ENCODE peak calls at places on chromosomes 5 and 9, in five cellular contexts. M, R, W, G and U are unnamed samples.
A peak's percentile ranks its signal among the peaks of the same experiment; 100 is the strongest.

GRCh38 chr9:70933318-70933717 is 188.1 kb downstream of the TRPM3 start:
- DNase-seq in M (no peak), R (no peak), W (peak; percentile 32), G (no peak), U (no peak)

GRCh38 chr5:107567901-107568671 is 102.7 kb downstream of the EFNA5 start:
- DNase-seq in M (no peak), R (no peak), W (no peak), G (no peak), U (no peak)

GRCh38 chr5:16411741-16412455 is 53.7 kb downstream of the ZNF622 start:
- DNase-seq in M (no peak), R (no peak), W (peak; percentile 44), G (no peak), U (no peak)

GRCh38 chr9:19631181-19631580 is 157.7 kb downstream of the SLC24A2 start:
- DNase-seq in M (no peak), R (no peak), W (no peak), G (no peak), U (no peak)

GRCh38 chr9:33101104-33101951 is 24.9 kb upstream of the SMU1 start:
- DNase-seq in M (no peak), R (peak; percentile 45), W (peak; percentile 78), G (peak; percentile 39), U (no peak)

GRCh38 chr9:108168451-108168850 is 678.9 kb upstream of the KLF4 start:
- DNase-seq in M (no peak), R (peak; percentile 83), W (peak; percentile 92), G (peak; percentile 65), U (no peak)

GRCh38 chr5:62340392-62340791 is 34.4 kb downstream of the KIF2A start:
- DNase-seq in M (no peak), R (peak; percentile 11), W (peak; percentile 56), G (peak; percentile 40), U (no peak)

GRCh38 chr5:90421136-90421535 is 11.6 kb upstream of the CETN3 start:
- DNase-seq in M (peak; percentile 20), R (no peak), W (peak; percentile 6), G (peak; percentile 12), U (no peak)

GRCh38 chr9:127912296-127912695 is 4.5 kb downstream of the ST6GALNAC4 start:
- DNase-seq in M (no peak), R (no peak), W (no peak), G (no peak), U (no peak)

GRCh38 chr9:91555132-91555531 is 131.5 kb upstream of the NFIL3 start:
- DNase-seq in M (no peak), R (peak; percentile 43), W (peak; percentile 64), G (peak; percentile 53), U (no peak)

GRCh38 chr9:34907044-34907443 is 51.0 kb upstream of the PHF24 start:
- DNase-seq in M (no peak), R (no peak), W (no peak), G (no peak), U (no peak)

GRCh38 chr5:114857951-114858401 is 311.7 kb downstream of the TRIM36 start:
- DNase-seq in M (no peak), R (peak; percentile 19), W (no peak), G (no peak), U (no peak)

GRCh38 chr5:72541501-72542235 is 34.5 kb upstream of the ZNF366 start:
- DNase-seq in M (no peak), R (no peak), W (no peak), G (no peak), U (no peak)

GRCh38 chr5:141941779-141942178 is 16.2 kb downstream of the PCDH12 start:
- DNase-seq in M (no peak), R (no peak), W (no peak), G (no peak), U (no peak)

GRCh38 chr9:128056086-128056485 is 11.0 kb downstream of the NAIF1 start:
- DNase-seq in M (no peak), R (no peak), W (no peak), G (no peak), U (no peak)

GRCh38 chr9:37529111-37529510 is 43.4 kb downstream of the POLR1E start:
- DNase-seq in M (no peak), R (peak; percentile 7), W (peak; percentile 55), G (no peak), U (no peak)

GRCh38 chr9:122095010-122095767 is 2.1 kb upstream of the TTLL11 start:
- DNase-seq in M (no peak), R (peak; percentile 79), W (peak; percentile 68), G (peak; percentile 74), U (peak; percentile 20)

GRCh38 chr9:751137-752051 is 90.1 kb upstream of the DMRT1 start:
- DNase-seq in M (no peak), R (no peak), W (peak; percentile 71), G (no peak), U (no peak)

GRCh38 chr9:8329561-8330283 is 530.1 kb upstream of the DMAC1 start:
- DNase-seq in M (no peak), R (no peak), W (no peak), G (no peak), U (no peak)

GRCh38 chr5:22663124-22663523 is 190.0 kb downstream of the CDH12 start:
- DNase-seq in M (no peak), R (no peak), W (no peak), G (no peak), U (no peak)

GRCh38 chr9:106962105-106962504 is 99.1 kb downstream of the ZNF462 start:
- DNase-seq in M (no peak), R (peak; percentile 47), W (peak; percentile 56), G (no peak), U (no peak)

GRCh38 chr9:133260334-133261102 is 14.5 kb downstream of the ABO start:
- DNase-seq in M (no peak), R (no peak), W (no peak), G (no peak), U (no peak)

GRCh38 chr9:124450241-124450924 is at the start of gene ADGRD2:
- DNase-seq in M (peak; percentile 68), R (peak; percentile 9), W (peak; percentile 18), G (peak; percentile 28), U (no peak)

GRCh38 chr5:159915913-159916840 is at the start of gene ADRA1B:
- DNase-seq in M (no peak), R (peak; percentile 72), W (peak; percentile 50), G (peak; percentile 66), U (no peak)

GRCh38 chr5:149581931-149582768 is 852 bp downstream of the ARHGEF37 start:
- DNase-seq in M (no peak), R (peak; percentile 62), W (no peak), G (no peak), U (no peak)

GRCh38 chr5:149581192-149581861 is at the start of gene ARHGEF37:
- DNase-seq in M (no peak), R (peak; percentile 56), W (peak; percentile 31), G (peak; percentile 54), U (peak; percentile 63)

GRCh38 chr5:149584106-149584505 is 2.8 kb downstream of the ARHGEF37 start:
- DNase-seq in M (no peak), R (no peak), W (no peak), G (peak; percentile 8), U (no peak)

GRCh38 chr5:149585910-149586309 is 4.6 kb downstream of the ARHGEF37 start:
- DNase-seq in M (no peak), R (no peak), W (no peak), G (no peak), U (no peak)

DNA sequence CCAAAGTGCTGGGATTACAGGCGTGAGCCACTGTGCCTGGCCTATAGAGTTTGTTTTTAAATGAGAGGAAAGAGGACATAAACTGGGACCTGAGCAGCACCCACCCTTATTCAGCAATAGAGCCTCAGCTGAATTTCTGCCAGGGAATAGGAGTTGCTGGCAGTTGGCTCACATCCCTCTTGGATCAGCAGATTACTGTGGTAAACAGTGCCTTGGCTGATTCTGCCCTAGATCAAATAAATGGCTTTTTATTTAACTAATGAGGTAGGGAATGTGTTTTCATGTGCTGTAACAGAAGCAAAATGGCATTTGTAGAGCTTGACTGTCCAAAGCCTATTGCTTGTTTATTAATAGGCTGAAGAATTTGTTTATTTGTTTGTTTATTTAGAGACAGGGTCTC is 2.1 kb downstream of the ARHGEF37 start:
- DNase-seq in M (no peak), R (peak; percentile 38), W (no peak), G (peak; percentile 62), U (peak; percentile 78)
- H3K4me3 ChIP-seq in M (no peak overlapping the region), R (no peak overlapping the region), W (no peak overlapping the region), G (no peak overlapping the region), U (no peak overlapping the region)

DNA sequence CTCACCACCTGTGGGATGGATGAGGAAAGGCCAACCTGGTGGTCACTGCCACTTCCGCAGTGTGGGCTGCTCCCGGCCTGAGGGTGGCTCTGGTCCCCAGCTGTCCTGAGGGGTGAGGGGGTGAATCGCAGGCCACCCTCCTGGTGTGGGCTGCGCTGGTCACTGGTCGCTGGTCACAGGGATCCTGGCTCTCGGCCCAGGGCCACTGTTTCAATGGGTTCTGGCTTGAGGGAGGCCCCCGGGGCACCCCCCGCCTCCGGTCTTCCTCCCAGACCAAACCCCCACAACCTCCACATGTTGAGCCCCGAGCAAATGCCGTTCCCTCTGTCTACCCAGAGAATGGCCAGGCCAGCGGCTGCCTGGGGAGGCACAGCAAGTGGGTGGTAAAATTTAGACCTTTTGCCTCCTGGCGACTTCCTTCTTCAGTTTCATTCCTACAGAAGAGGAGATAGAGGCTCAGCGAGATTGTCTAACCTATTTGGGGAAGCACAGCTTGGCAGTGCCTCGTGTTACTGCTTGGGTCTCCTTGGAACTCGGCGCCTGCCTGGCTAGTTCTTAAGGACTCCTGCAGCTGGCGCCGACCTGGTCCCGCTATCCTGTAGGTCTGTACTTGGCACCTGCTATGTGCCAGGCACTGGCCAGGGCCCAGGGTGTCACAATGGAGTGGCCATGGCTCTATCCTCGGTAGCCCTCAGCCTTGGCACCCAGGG is 48.2 kb downstream of the RXRA start:
- DNase-seq in M (no peak), R (no peak), W (no peak), G (no peak), U (no peak)
- H3K4me3 ChIP-seq in M (no peak overlapping the region), R (no peak overlapping the region), W (no peak overlapping the region), G (no peak overlapping the region), U (no peak overlapping the region)

GRCh38 chr5:168269950-168270349 is 21.5 kb upstream of the WWC1 start:
- DNase-seq in M (no peak), R (no peak), W (no peak), G (peak; percentile 3), U (no peak)
- H3K4me3 ChIP-seq in M (no peak overlapping the region), R (no peak overlapping the region), W (no peak overlapping the region), G (no peak overlapping the region), U (no peak overlapping the region)

GRCh38 chr5:79130781-79131180 is 19.2 kb downstream of the BHMT start:
- DNase-seq in M (no peak), R (no peak), W (no peak), G (no peak), U (no peak)

GRCh38 chr5:79135790-79136553 is 24.4 kb downstream of the BHMT start:
- DNase-seq in M (no peak), R (no peak), W (no peak), G (no peak), U (no peak)

GRCh38 chr5:79136618-79137017 is 25.0 kb downstream of the BHMT start:
- DNase-seq in M (no peak), R (no peak), W (no peak), G (no peak), U (no peak)

GRCh38 chr5:79133657-79134451 is 22.2 kb downstream of the BHMT start:
- DNase-seq in M (no peak), R (peak; percentile 91), W (peak; percentile 91), G (peak; percentile 94), U (peak; percentile 51)

DNA sequence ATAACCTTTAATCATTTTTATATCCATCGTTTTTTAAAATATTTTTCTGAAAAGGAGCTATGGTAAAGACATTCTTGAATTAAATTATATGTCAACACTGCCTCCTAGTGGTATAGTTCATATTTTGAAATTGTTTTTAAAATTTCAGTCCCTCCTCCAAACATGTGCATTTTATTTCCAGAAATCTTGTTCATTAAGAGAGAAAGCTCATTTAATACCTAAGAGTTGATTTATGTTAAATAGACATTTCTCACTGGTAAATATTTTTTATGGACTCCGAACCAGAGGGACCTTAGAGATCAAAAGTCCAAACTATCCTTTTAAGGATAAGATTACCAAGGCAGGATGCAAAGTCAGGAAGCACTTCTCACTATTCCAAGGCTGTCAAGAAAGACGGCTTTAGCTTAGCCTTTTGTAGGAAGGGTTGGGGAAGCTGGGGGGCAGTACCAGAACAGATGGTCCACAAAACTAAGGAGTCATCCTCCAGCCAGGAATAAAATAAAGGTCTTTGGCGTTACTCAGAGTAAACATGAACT is 21.6 kb downstream of the BHMT start:
- DNase-seq in M (no peak), R (peak; percentile 73), W (peak; percentile 63), G (peak; percentile 78), U (no peak)
- H3K4me3 ChIP-seq in M (no peak overlapping the region), R (peak overlapping the region; percentile 30), W (peak overlapping the region; percentile 42), G (peak overlapping the region; percentile 51), U (no peak overlapping the region)